ENCODE peak calls at places on chromosomes 6 and 20, in four cellular contexts. One of them, this sample, is unnamed.

GRCh38 chr6:112428477-112428876 is 81.3 kb downstream of the RFPL4B start:
- DNase-seq in EL: no peak
- DNase-seq in activated CD8-positive, alpha-beta memory T cell treated with anti-CD3 and anti-CD28 coated beads, Interleukin-2, amount 50 U/mL, for 48 hours: no peak
- DNase-seq in fibroblast of the aortic adventitia: no peak
- DNase-seq in this sample: no peak

GRCh38 chr6:156437084-156437879 is 339.9 kb upstream of the ARID1B start:
- DNase-seq in EL: no peak
- DNase-seq in activated CD8-positive, alpha-beta memory T cell treated with anti-CD3 and anti-CD28 coated beads, Interleukin-2, amount 50 U/mL, for 48 hours: no peak
- DNase-seq in fibroblast of the aortic adventitia: no peak
- DNase-seq in this sample: no peak

GRCh38 chr20:10611357-10611756 is 62.4 kb downstream of the JAG1 start:
- DNase-seq in EL: peak; percentile 48
- DNase-seq in activated CD8-positive, alpha-beta memory T cell treated with anti-CD3 and anti-CD28 coated beads, Interleukin-2, amount 50 U/mL, for 48 hours: no peak
- DNase-seq in fibroblast of the aortic adventitia: peak; percentile 57
- DNase-seq in this sample: peak; percentile 27

GRCh38 chr6:138099832-138100231 is 7.4 kb downstream of the PERP start:
- DNase-seq in EL: peak; percentile 43
- DNase-seq in activated CD8-positive, alpha-beta memory T cell treated with anti-CD3 and anti-CD28 coated beads, Interleukin-2, amount 50 U/mL, for 48 hours: no peak
- DNase-seq in fibroblast of the aortic adventitia: peak; percentile 53
- DNase-seq in this sample: peak; percentile 70

GRCh38 chr20:59832406-59833156 is 100.9 kb downstream of the SYCP2 start:
- DNase-seq in EL: no peak
- DNase-seq in activated CD8-positive, alpha-beta memory T cell treated with anti-CD3 and anti-CD28 coated beads, Interleukin-2, amount 50 U/mL, for 48 hours: no peak
- DNase-seq in fibroblast of the aortic adventitia: no peak
- DNase-seq in this sample: no peak

GRCh38 chr6:98827295-98828159 is 6.8 kb upstream of the POU3F2 start:
- DNase-seq in EL: no peak
- DNase-seq in activated CD8-positive, alpha-beta memory T cell treated with anti-CD3 and anti-CD28 coated beads, Interleukin-2, amount 50 U/mL, for 48 hours: no peak
- DNase-seq in fibroblast of the aortic adventitia: no peak
- DNase-seq in this sample: no peak

GRCh38 chr20:6583134-6583738 is 184.2 kb upstream of the BMP2 start:
- DNase-seq in EL: peak; percentile 31
- DNase-seq in activated CD8-positive, alpha-beta memory T cell treated with anti-CD3 and anti-CD28 coated beads, Interleukin-2, amount 50 U/mL, for 48 hours: no peak
- DNase-seq in fibroblast of the aortic adventitia: peak; percentile 60
- DNase-seq in this sample: no peak

GRCh38 chr6:36487698-36488097 is 44.9 kb downstream of the KCTD20 start:
- DNase-seq in EL: peak; percentile 11
- DNase-seq in activated CD8-positive, alpha-beta memory T cell treated with anti-CD3 and anti-CD28 coated beads, Interleukin-2, amount 50 U/mL, for 48 hours: no peak
- DNase-seq in fibroblast of the aortic adventitia: peak; percentile 33
- DNase-seq in this sample: peak; percentile 7

GRCh38 chr20:37273988-37274387 is 12.4 kb upstream of the GHRH start:
- DNase-seq in EL: no peak
- DNase-seq in activated CD8-positive, alpha-beta memory T cell treated with anti-CD3 and anti-CD28 coated beads, Interleukin-2, amount 50 U/mL, for 48 hours: no peak
- DNase-seq in fibroblast of the aortic adventitia: no peak
- DNase-seq in this sample: no peak

GRCh38 chr6:335146-335545 is 42.9 kb downstream of the DUSP22 start:
- DNase-seq in EL: no peak
- DNase-seq in activated CD8-positive, alpha-beta memory T cell treated with anti-CD3 and anti-CD28 coated beads, Interleukin-2, amount 50 U/mL, for 48 hours: no peak
- DNase-seq in fibroblast of the aortic adventitia: no peak
- DNase-seq in this sample: no peak

GRCh38 chr6:112466378-112467151 is 119.4 kb downstream of the RFPL4B start:
- DNase-seq in EL: peak; percentile 81
- DNase-seq in activated CD8-positive, alpha-beta memory T cell treated with anti-CD3 and anti-CD28 coated beads, Interleukin-2, amount 50 U/mL, for 48 hours: no peak
- DNase-seq in fibroblast of the aortic adventitia: peak; percentile 49
- DNase-seq in this sample: peak; percentile 67

GRCh38 chr6:148628251-148628650 is 118.6 kb upstream of the UST start:
- DNase-seq in EL: no peak
- DNase-seq in activated CD8-positive, alpha-beta memory T cell treated with anti-CD3 and anti-CD28 coated beads, Interleukin-2, amount 50 U/mL, for 48 hours: no peak
- DNase-seq in fibroblast of the aortic adventitia: no peak
- DNase-seq in this sample: no peak

GRCh38 chr6:73746776-73747175 is 50.8 kb downstream of the CD109 start:
- DNase-seq in EL: peak; percentile 35
- DNase-seq in activated CD8-positive, alpha-beta memory T cell treated with anti-CD3 and anti-CD28 coated beads, Interleukin-2, amount 50 U/mL, for 48 hours: no peak
- DNase-seq in fibroblast of the aortic adventitia: peak; percentile 56
- DNase-seq in this sample: peak; percentile 6

GRCh38 chr6:70520575-70520974 is 46.2 kb upstream of the SDHAF4 start:
- DNase-seq in EL: no peak
- DNase-seq in activated CD8-positive, alpha-beta memory T cell treated with anti-CD3 and anti-CD28 coated beads, Interleukin-2, amount 50 U/mL, for 48 hours: no peak
- DNase-seq in fibroblast of the aortic adventitia: peak; percentile 40
- DNase-seq in this sample: peak; percentile 12

GRCh38 chr6:113697642-113698410 is 159.3 kb upstream of the MARCKS start:
- DNase-seq in EL: peak; percentile 93
- DNase-seq in activated CD8-positive, alpha-beta memory T cell treated with anti-CD3 and anti-CD28 coated beads, Interleukin-2, amount 50 U/mL, for 48 hours: no peak
- DNase-seq in fibroblast of the aortic adventitia: peak; percentile 88
- DNase-seq in this sample: peak; percentile 85

GRCh38 chr6:62740596-62740995 is 454.6 kb upstream of the KHDRBS2 start:
- DNase-seq in EL: no peak
- DNase-seq in activated CD8-positive, alpha-beta memory T cell treated with anti-CD3 and anti-CD28 coated beads, Interleukin-2, amount 50 U/mL, for 48 hours: no peak
- DNase-seq in fibroblast of the aortic adventitia: no peak
- DNase-seq in this sample: no peak

GRCh38 chr6:100188754-100189153 is 194.7 kb upstream of the MCHR2 start:
- DNase-seq in EL: no peak
- DNase-seq in activated CD8-positive, alpha-beta memory T cell treated with anti-CD3 and anti-CD28 coated beads, Interleukin-2, amount 50 U/mL, for 48 hours: no peak
- DNase-seq in fibroblast of the aortic adventitia: peak; percentile 42
- DNase-seq in this sample: peak; percentile 11

GRCh38 chr20:50409495-50409894 is 100.7 kb upstream of the PTPN1 start:
- DNase-seq in EL: no peak
- DNase-seq in activated CD8-positive, alpha-beta memory T cell treated with anti-CD3 and anti-CD28 coated beads, Interleukin-2, amount 50 U/mL, for 48 hours: no peak
- DNase-seq in fibroblast of the aortic adventitia: peak; percentile 62
- DNase-seq in this sample: no peak

GRCh38 chr20:30167540-30167939 is 1089.9 kb upstream of the DEFB115 start:
- DNase-seq in EL: no peak
- DNase-seq in activated CD8-positive, alpha-beta memory T cell treated with anti-CD3 and anti-CD28 coated beads, Interleukin-2, amount 50 U/mL, for 48 hours: no peak
- DNase-seq in fibroblast of the aortic adventitia: no peak
- DNase-seq in this sample: no peak

GRCh38 chr6:7107578-7108195 is at the start of gene RREB1:
- DNase-seq in EL: peak; percentile 71
- DNase-seq in activated CD8-positive, alpha-beta memory T cell treated with anti-CD3 and anti-CD28 coated beads, Interleukin-2, amount 50 U/mL, for 48 hours: peak; percentile 80
- DNase-seq in fibroblast of the aortic adventitia: peak; percentile 57
- DNase-seq in this sample: peak; percentile 51

GRCh38 chr6:133945158-133945557 is 7.9 kb upstream of the TBPL1 start:
- DNase-seq in EL: peak; percentile 30
- DNase-seq in activated CD8-positive, alpha-beta memory T cell treated with anti-CD3 and anti-CD28 coated beads, Interleukin-2, amount 50 U/mL, for 48 hours: no peak
- DNase-seq in fibroblast of the aortic adventitia: no peak
- DNase-seq in this sample: peak; percentile 36

GRCh38 chr6:92687278-92687677 is 732.1 kb downstream of the EPHA7 start:
- DNase-seq in EL: no peak
- DNase-seq in activated CD8-positive, alpha-beta memory T cell treated with anti-CD3 and anti-CD28 coated beads, Interleukin-2, amount 50 U/mL, for 48 hours: no peak
- DNase-seq in fibroblast of the aortic adventitia: no peak
- DNase-seq in this sample: no peak

GRCh38 chr6:47188588-47189021 is 121.1 kb downstream of the TNFRSF21 start:
- DNase-seq in EL: peak; percentile 75
- DNase-seq in activated CD8-positive, alpha-beta memory T cell treated with anti-CD3 and anti-CD28 coated beads, Interleukin-2, amount 50 U/mL, for 48 hours: no peak
- DNase-seq in fibroblast of the aortic adventitia: peak; percentile 74
- DNase-seq in this sample: peak; percentile 67

GRCh38 chr20:32507998-32508774 is 76.9 kb downstream of the NOL4L start:
- DNase-seq in EL: no peak
- DNase-seq in activated CD8-positive, alpha-beta memory T cell treated with anti-CD3 and anti-CD28 coated beads, Interleukin-2, amount 50 U/mL, for 48 hours: no peak
- DNase-seq in fibroblast of the aortic adventitia: no peak
- DNase-seq in this sample: no peak

GRCh38 chr6:11852061-11852619 is 73.5 kb upstream of the ADTRP start:
- DNase-seq in EL: no peak
- DNase-seq in activated CD8-positive, alpha-beta memory T cell treated with anti-CD3 and anti-CD28 coated beads, Interleukin-2, amount 50 U/mL, for 48 hours: no peak
- DNase-seq in fibroblast of the aortic adventitia: no peak
- DNase-seq in this sample: no peak

GRCh38 chr20:63979549-63980316 is at the start of gene SAMD10:
- DNase-seq in EL: peak; percentile 50
- DNase-seq in activated CD8-positive, alpha-beta memory T cell treated with anti-CD3 and anti-CD28 coated beads, Interleukin-2, amount 50 U/mL, for 48 hours: peak; percentile 92
- DNase-seq in fibroblast of the aortic adventitia: no peak
- DNase-seq in this sample: no peak

GRCh38 chr20:53999077-53999476 is 71.3 kb downstream of the BCAS1 start:
- DNase-seq in EL: no peak
- DNase-seq in activated CD8-positive, alpha-beta memory T cell treated with anti-CD3 and anti-CD28 coated beads, Interleukin-2, amount 50 U/mL, for 48 hours: no peak
- DNase-seq in fibroblast of the aortic adventitia: no peak
- DNase-seq in this sample: no peak

GRCh38 chr20:2706688-2707352 is 14.2 kb downstream of the EBF4 start:
- DNase-seq in EL: no peak
- DNase-seq in activated CD8-positive, alpha-beta memory T cell treated with anti-CD3 and anti-CD28 coated beads, Interleukin-2, amount 50 U/mL, for 48 hours: peak; percentile 50
- DNase-seq in fibroblast of the aortic adventitia: no peak
- DNase-seq in this sample: no peak

GRCh38 chr6:141874930-141875602 is 257.7 kb upstream of the GJE1 start:
- DNase-seq in EL: peak; percentile 29
- DNase-seq in activated CD8-positive, alpha-beta memory T cell treated with anti-CD3 and anti-CD28 coated beads, Interleukin-2, amount 50 U/mL, for 48 hours: no peak
- DNase-seq in fibroblast of the aortic adventitia: peak; percentile 51
- DNase-seq in this sample: no peak

GRCh38 chr20:1330075-1330830 is 1.3 kb upstream of the SDCBP2 start:
- DNase-seq in EL: no peak
- DNase-seq in activated CD8-positive, alpha-beta memory T cell treated with anti-CD3 and anti-CD28 coated beads, Interleukin-2, amount 50 U/mL, for 48 hours: peak; percentile 59
- DNase-seq in fibroblast of the aortic adventitia: peak; percentile 86
- DNase-seq in this sample: no peak

GRCh38 chr6:124056884-124057283 is 253.2 kb downstream of the NKAIN2 start:
- DNase-seq in EL: no peak
- DNase-seq in activated CD8-positive, alpha-beta memory T cell treated with anti-CD3 and anti-CD28 coated beads, Interleukin-2, amount 50 U/mL, for 48 hours: no peak
- DNase-seq in fibroblast of the aortic adventitia: no peak
- DNase-seq in this sample: no peak